ENCODE peak calls at places on chromosomes 6 and 20, in four cellular contexts. E is NCI-H2227 treated with DMSO at 0.1 percent for 48 hours; W is stimulated activated CD4-positive, alpha-beta T cell treated with anti-CD3 and anti-CD28 coated beads, Interleukin-12 subunit alpha, Interleukin-12 subunit beta, amount 100 ng/mL, for 24 hours; H is RPMI7951. Q is an unnamed sample.

GRCh38 chr6:155399062-155399746 is 56.4 kb downstream of the NOX3 start:
- DNase-seq in E (no peak), W (no peak), H (no peak), Q (no peak)

GRCh38 chr20:3248167-3248992 is 9.4 kb upstream of the SLC4A11 start:
- DNase-seq in E (peak; percentile 7), W (no peak), H (peak; percentile 57), Q (no peak)

GRCh38 chr20:17010181-17010580 is 216.7 kb upstream of the PCSK2 start:
- DNase-seq in E (no peak), W (no peak), H (no peak), Q (no peak)

GRCh38 chr20:24332956-24333355 is 136.5 kb upstream of the SYNDIG1 start:
- DNase-seq in E (no peak), W (no peak), H (peak; percentile 54), Q (no peak)

GRCh38 chr6:21970560-21970959 is 326.3 kb downstream of the PRL start:
- DNase-seq in E (no peak), W (no peak), H (no peak), Q (no peak)

GRCh38 chr20:37408202-37408929 is 62.4 kb downstream of the SRC start:
- DNase-seq in E (peak; percentile 32), W (no peak), H (peak; percentile 17), Q (no peak)

GRCh38 chr6:40477246-40478126 is 109.7 kb downstream of the LRFN2 start:
- DNase-seq in E (peak; percentile 36), W (no peak), H (peak; percentile 3), Q (peak; percentile 5)

GRCh38 chr20:4613718-4614620 is 107.7 kb upstream of the PRND start:
- DNase-seq in E (no peak), W (peak; percentile 52), H (peak; percentile 90), Q (peak; percentile 84)

GRCh38 chr6:21595265-21595950 is 1.9 kb downstream of the SOX4 start:
- DNase-seq in E (no peak), W (no peak), H (no peak), Q (no peak)

GRCh38 chr6:139654888-139655782 is 280.7 kb upstream of the CITED2 start:
- DNase-seq in E (no peak), W (no peak), H (no peak), Q (no peak)

GRCh38 chr6:158213925-158214674 is 46.0 kb downstream of the GTF2H5 start:
- DNase-seq in E (peak; percentile 70), W (peak; percentile 29), H (peak; percentile 77), Q (peak; percentile 71)

GRCh38 chr6:165939601-165940290 is 227.9 kb downstream of the TBXT start:
- DNase-seq in E (no peak), W (no peak), H (no peak), Q (no peak)

Q was measured in A172.